ENCODE peak calls at places on chromosomes 1 and 21, in seven cellular contexts. L is fibroblast of lung, D is adrenal gland, P is GM23338, I is heart left ventricle, W is thoracic aorta, J is BJ. U is an unnamed sample.
A peak's percentile ranks its signal among the peaks of the same experiment; 100 is the strongest.

GRCh38 chr21:36698160-36699025 is 522 bp upstream of the SIM2 start:
- DNase-seq in W (no peak), L (no peak), P (peak; percentile 71), I (peak; percentile 25), J (no peak), D (no peak), U (no peak)

GRCh38 chr1:234107416-234108021 is 203.0 kb downstream of the SLC35F3 start:
- DNase-seq in P (no peak), W (no peak), L (no peak), J (no peak), D (no peak), I (no peak), U (no peak)

GRCh38 chr1:28509705-28510349 is 4.0 kb downstream of the RCC1 start:
- DNase-seq in W (no peak), P (no peak), L (peak; percentile 30), D (no peak), J (no peak), I (no peak), U (no peak)

GRCh38 chr21:41447356-41447755 is 21.3 kb downstream of the MX1 start:
- DNase-seq in D (no peak), J (no peak), P (no peak), I (no peak), L (no peak), W (no peak), U (no peak)

GRCh38 chr21:45102391-45102932 is 28.1 kb downstream of the ADARB1 start:
- DNase-seq in D (no peak), I (no peak), W (no peak), P (peak; percentile 31), J (peak; percentile 27), L (peak; percentile 27), U (peak; percentile 40)

GRCh38 chr1:99766378-99766800 is at the start of gene FRRS1:
- DNase-seq in W (no peak), J (peak; percentile 33), L (peak; percentile 77), D (peak; percentile 54), P (peak; percentile 92), I (peak; percentile 66), U (peak; percentile 86)

GRCh38 chr1:230509281-230509977 is 83.3 kb upstream of the PGBD5 start:
- DNase-seq in I (peak; percentile 38), D (no peak), L (peak; percentile 82), J (peak; percentile 56), P (no peak), W (no peak), U (no peak)

GRCh38 chr1:109782927-109783326 is 19.2 kb upstream of the EPS8L3 start:
- DNase-seq in I (peak; percentile 3), J (no peak), L (no peak), W (no peak), D (no peak), P (no peak), U (no peak)

GRCh38 chr1:85264150-85264549 is 4.7 kb upstream of the C1orf52 start:
- DNase-seq in L (no peak), P (no peak), I (no peak), W (no peak), D (no peak), J (no peak), U (no peak)

GRCh38 chr21:22758478-22758877 is 1760.3 kb downstream of the NCAM2 start:
- DNase-seq in P (no peak), W (no peak), J (no peak), L (peak; percentile 9), I (no peak), D (no peak), U (peak; percentile 6)

GRCh38 chr1:154736840-154737239 is 128.9 kb upstream of the ADAR start:
- DNase-seq in W (no peak), L (no peak), I (no peak), J (no peak), D (no peak), P (no peak), U (no peak)

GRCh38 chr1:197841828-197842573 is 60.4 kb upstream of the C1orf53 start:
- DNase-seq in I (no peak), L (peak; percentile 31), J (no peak), D (no peak), W (no peak), P (no peak), U (no peak)

GRCh38 chr1:109207472-109208103 is 6.1 kb upstream of the SARS1 start:
- DNase-seq in J (no peak), W (no peak), D (no peak), P (no peak), I (no peak), L (no peak), U (no peak)

DNA sequence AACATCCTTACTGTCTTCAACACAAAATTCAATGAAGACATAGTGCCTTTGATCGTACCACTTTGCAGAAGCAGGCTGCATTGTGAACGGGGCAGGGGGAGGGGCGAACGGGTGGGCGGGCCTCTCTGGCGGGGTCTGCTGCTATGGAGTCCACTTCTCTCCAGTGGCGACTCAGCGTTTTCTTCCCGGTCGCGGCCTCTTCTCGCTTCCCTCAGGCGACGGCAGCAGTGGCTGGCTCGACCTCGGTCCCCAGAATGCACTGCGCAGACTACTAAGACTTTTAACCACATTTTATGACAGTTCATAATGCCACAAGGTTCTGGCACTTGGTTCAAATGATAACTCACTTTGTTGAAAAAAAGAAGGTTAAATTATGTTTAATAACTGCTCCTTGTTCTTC is 21.2 kb downstream of the GBP2 start:
- DNase-seq in P (peak; percentile 26), L (no peak), D (no peak), J (no peak), I (no peak), W (no peak), U (no peak)
- TF ChIP-seq CTCF in P (no peak), L (no peak), D (no peak), J (no peak), I (no peak), W (no peak), U (no peak)

DNA sequence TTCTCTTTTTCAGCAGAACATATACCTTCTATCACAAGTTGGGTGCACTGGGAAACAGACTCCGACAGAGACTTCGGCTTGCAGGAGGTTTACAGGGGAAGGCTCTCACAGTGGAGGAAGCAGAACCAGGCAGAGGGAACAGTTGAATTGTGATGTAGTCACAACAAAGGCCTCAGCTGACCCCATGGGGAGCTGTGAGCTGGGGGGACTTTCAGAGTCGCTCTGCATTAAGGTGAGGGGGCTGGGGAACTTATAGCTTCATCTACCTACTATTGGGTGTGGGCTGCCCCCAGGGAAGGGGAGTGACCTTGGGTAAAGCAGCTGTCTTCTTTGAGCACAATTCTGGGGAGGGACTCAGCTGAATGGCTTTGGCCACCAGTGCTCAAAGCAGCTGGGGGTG is 94.9 kb upstream of the POU3F1 start:
- DNase-seq in W (no peak), J (no peak), I (no peak), D (no peak), P (no peak), L (no peak), U (no peak)
- H3K4me3 ChIP-seq in W (no peak overlapping the region), J (no peak overlapping the region), I (no peak overlapping the region), D (no peak overlapping the region), P (peak overlapping the region; percentile 25), L (no peak overlapping the region), U (no peak overlapping the region)

DNA sequence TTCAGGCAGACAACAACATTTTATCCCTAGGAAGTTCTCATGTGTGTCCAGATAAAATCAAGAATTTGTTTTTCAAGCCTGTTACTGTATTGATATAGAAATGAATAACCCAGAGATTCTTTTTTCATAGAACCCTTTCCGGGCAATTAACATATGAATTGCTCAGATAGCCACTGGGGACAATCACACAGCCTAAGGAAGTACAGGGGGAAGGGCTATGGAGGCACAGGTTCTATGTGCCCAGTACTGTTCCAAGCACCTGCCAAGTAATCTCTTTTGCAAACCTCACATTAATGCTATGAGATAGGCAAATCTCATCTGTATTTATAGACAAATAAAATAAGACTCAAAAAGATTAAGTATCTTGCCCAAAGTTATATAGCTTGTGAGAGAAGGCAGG is 84.9 kb downstream of the NTNG1 start:
- DNase-seq in W (no peak), P (no peak), D (no peak), J (no peak), L (no peak), I (no peak), U (no peak)
- TF ChIP-seq CTCF in W (no peak), P (no peak), D (no peak), J (no peak), L (no peak), I (no peak), U (no peak)

DNA sequence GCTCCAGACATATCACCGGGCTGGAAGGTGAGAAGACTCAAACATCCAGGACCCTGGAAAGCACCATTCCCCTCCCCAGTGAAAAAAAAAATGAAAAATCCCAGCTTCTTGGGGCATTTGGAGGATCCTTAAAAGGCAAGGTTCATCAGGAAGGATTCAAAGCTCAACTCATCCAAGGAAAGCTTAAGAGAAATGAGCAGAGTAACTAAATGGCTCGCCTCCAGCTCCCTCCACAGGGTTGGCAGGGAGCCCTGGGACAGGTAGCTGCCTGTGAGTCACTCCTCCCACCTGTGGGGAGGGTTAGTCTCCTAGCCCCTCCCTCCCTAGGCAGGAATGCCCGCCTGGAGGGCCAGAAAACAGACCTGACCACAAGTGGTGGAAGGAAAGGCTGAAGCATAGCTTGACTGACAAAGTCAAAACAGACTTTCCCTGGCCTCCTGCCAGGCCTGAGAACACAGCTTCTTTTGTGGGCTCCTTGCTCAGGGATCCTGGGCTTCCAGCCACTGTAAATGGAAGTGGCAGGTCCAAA is 712 bp upstream of the LAMB3 start:
- DNase-seq in P (peak; percentile 66), J (no peak), L (peak; percentile 39), D (no peak), I (peak; percentile 85), W (no peak), U (peak; percentile 63)
- H3K4me3 ChIP-seq in P (no peak overlapping the region), J (no peak overlapping the region), L (no peak overlapping the region), D (no peak overlapping the region), I (no peak overlapping the region), W (no peak overlapping the region), U (no peak overlapping the region)

GRCh38 chr1:222629921-222630535 is 12.1 kb downstream of the MIA3 start:
- DNase-seq in L (no peak), D (no peak), P (no peak), J (no peak), I (no peak), W (no peak), U (no peak)

GRCh38 chr1:222631611-222632208 is 13.8 kb downstream of the MIA3 start:
- DNase-seq in W (no peak), I (no peak), L (no peak), J (no peak), P (no peak), D (no peak), U (no peak)

GRCh38 chr1:222632749-222633148 is 14.9 kb downstream of the MIA3 start:
- DNase-seq in I (no peak), W (no peak), L (no peak), P (no peak), J (no peak), D (no peak), U (no peak)

DNA sequence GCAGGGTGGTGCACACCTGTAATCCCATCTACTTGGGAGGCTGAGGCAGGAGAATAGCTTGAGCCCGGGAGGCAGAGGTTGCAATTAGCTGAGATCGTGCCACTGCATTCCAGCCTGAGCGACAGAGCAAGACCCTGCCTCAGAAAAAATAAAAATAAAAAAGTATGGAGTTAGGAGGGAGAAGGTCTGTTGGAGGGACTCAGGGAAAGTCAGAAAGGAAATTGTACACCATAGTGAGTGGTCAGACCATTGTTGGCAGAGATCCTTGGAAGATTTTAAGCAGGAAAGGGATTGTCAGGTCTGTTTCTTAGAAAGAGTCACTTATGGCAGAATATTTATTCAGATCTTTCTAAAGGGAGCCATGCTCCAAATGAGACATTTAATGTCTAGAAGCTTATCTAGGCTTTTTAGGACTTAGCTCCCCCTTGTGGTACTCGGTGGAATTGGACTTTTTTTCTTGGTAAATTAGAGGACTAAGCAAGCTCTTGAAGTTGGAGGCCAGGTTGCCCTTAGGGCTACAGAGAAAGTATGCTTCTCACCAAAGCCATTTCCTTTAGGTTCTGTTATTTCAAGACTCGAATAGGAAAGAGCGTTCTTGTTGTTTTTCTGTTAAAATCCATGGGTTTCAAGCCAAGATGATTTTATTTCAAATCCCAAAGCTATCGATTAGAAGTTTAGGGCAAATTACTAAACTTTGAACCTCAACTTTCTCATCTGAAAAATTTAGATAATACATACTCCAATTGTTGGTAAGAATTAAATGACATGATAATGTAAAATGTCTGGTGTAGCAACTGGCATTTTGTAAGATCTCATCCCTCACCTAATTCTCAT is 16.5 kb downstream of the MIA3 start:
- DNase-seq in L (peak; percentile 94), I (no peak), P (peak; percentile 94), D (peak; percentile 81), W (no peak), J (peak; percentile 69), U (peak; percentile 55)
- TF ChIP-seq CTCF in L (peak; percentile 83), I (peak; percentile 87), P (peak; percentile 80), D (peak; percentile 91), W (peak; percentile 92), J (peak; percentile 82), U (peak; percentile 86)